ENCODE peak calls at places on chromosomes 11 and 22, in four cellular contexts. C is GM12878, Y is transverse colon, O is esophagus muscularis mucosa. J is an unnamed sample.

GRCh38 chr22:30890689-30891442 is 77.7 kb downstream of the MORC2 start:
- DNase-seq in C (no peak), Y (peak), O (no peak), J (peak)

GRCh38 chr22:36439481-36440271 is 41.8 kb downstream of the TXN2 start:
- DNase-seq in C (no peak), Y (peak), O (no peak), J (peak)

GRCh38 chr11:99256614-99257013 is 235.9 kb downstream of the CNTN5 start:
- DNase-seq in C (no peak), Y (no peak), O (no peak), J (no peak)

GRCh38 chr11:1694064-1694845 is 2.7 kb upstream of the KRTAP5-6 start:
- DNase-seq in C (no peak), Y (peak), O (peak), J (peak)

GRCh38 chr11:32920570-32920969 is 28.0 kb downstream of the QSER1 start:
- DNase-seq in C (no peak), Y (no peak), O (no peak), J (no peak)

GRCh38 chr11:130390071-130390758 is 38.2 kb downstream of the ADAMTS8 start:
- DNase-seq in C (no peak), Y (no peak), O (no peak), J (no peak)

GRCh38 chr22:41834005-41834975 is 1.4 kb downstream of the SREBF2 start:
- DNase-seq in C (no peak), Y (no peak), O (no peak), J (no peak)

GRCh38 chr22:44211256-44211945 is 30.7 kb downstream of the PARVG start:
- DNase-seq in C (no peak), Y (peak), O (no peak), J (no peak)

GRCh38 chr11:130166457-130166784 is 6.8 kb downstream of the ST14 start:
- DNase-seq in C (no peak), Y (peak), O (no peak), J (no peak)

GRCh38 chr22:47474464-47474863 is 712.0 kb downstream of the TBC1D22A start:
- DNase-seq in C (no peak), Y (no peak), O (peak), J (no peak)

GRCh38 chr11:123301696-123302400 is 106.8 kb upstream of the CLMP start:
- DNase-seq in C (peak), Y (peak), O (no peak), J (peak)

GRCh38 chr22:38755911-38756532 is at the start of gene SUN2:
- DNase-seq in C (peak), Y (peak), O (peak), J (peak)

GRCh38 chr11:70796601-70797000 is 398.3 kb downstream of the CTTN start:
- DNase-seq in C (no peak), Y (no peak), O (no peak), J (no peak)

GRCh38 chr11:114132427-114132826 is 72.9 kb downstream of the ZBTB16 start:
- DNase-seq in C (no peak), Y (peak), O (no peak), J (no peak)

GRCh38 chr22:50361688-50362087 is 18.6 kb downstream of the PPP6R2 start:
- DNase-seq in C (no peak), Y (no peak), O (no peak), J (no peak)

GRCh38 chr22:47369431-47370015 is 607.1 kb downstream of the TBC1D22A start:
- DNase-seq in C (no peak), Y (no peak), O (no peak), J (no peak)

GRCh38 chr11:35105319-35106063 is 33.5 kb upstream of the CD44 start:
- DNase-seq in C (no peak), Y (no peak), O (no peak), J (no peak)

GRCh38 chr11:129291556-129291955 is 84.1 kb upstream of the BARX2 start:
- DNase-seq in C (no peak), Y (no peak), O (no peak), J (no peak)

GRCh38 chr22:38760477-38761201 is 4.8 kb upstream of the SUN2 start:
- DNase-seq in C (no peak), Y (no peak), O (no peak), J (no peak)

GRCh38 chr22:42074153-42074750 is at the start of gene PHETA2:
- DNase-seq in C (no peak), Y (peak), O (no peak), J (no peak)

GRCh38 chr22:44682556-44683168 is 19.3 kb upstream of the PRR5 start:
- DNase-seq in C (no peak), Y (no peak), O (no peak), J (no peak)

GRCh38 chr11:46330887-46331652 is 16.2 kb upstream of the DGKZ start:
- DNase-seq in C (no peak), Y (no peak), O (no peak), J (no peak)

GRCh38 chr11:1356007-1356435 is 33.7 kb upstream of the BRSK2 start:
- DNase-seq in C (no peak), Y (no peak), O (no peak), J (no peak)

GRCh38 chr22:49604732-49605302 is 222.9 kb downstream of the BRD1 start:
- DNase-seq in C (no peak), Y (no peak), O (no peak), J (no peak)

GRCh38 chr11:118911113-118911879 is 14.4 kb downstream of the BCL9L start:
- DNase-seq in C (no peak), Y (peak), O (no peak), J (peak)

GRCh38 chr22:30596199-30596598 is 4.5 kb upstream of the PES1 start:
- DNase-seq in C (no peak), Y (no peak), O (no peak), J (no peak)

GRCh38 chr11:82733444-82734119 is at the start of gene FAM181B:
- DNase-seq in C (no peak), Y (peak), O (no peak), J (peak)

GRCh38 chr11:3124821-3125220 is 40.3 kb downstream of the OSBPL5 start:
- DNase-seq in C (no peak), Y (no peak), O (no peak), J (no peak)

GRCh38 chr11:3143136-3143880 is 21.8 kb downstream of the OSBPL5 start:
- DNase-seq in C (no peak), Y (no peak), O (no peak), J (no peak)

GRCh38 chr22:48530666-48531065 is 1297.0 kb downstream of the BRD1 start:
- DNase-seq in C (no peak), Y (no peak), O (no peak), J (no peak)

GRCh38 chr22:34113381-34113780 is 193.1 kb upstream of the LARGE1 start:
- DNase-seq in C (no peak), Y (no peak), O (no peak), J (no peak)

GRCh38 chr11:116910378-116910777 is 73.0 kb upstream of the APOA1 start:
- DNase-seq in C (no peak), Y (no peak), O (no peak), J (no peak)

GRCh38 chr22:37739611-37740049 is 42.8 kb downstream of the TRIOBP start:
- DNase-seq in C (no peak), Y (no peak), O (no peak), J (no peak)

GRCh38 chr11:47004595-47005033 is 68.1 kb downstream of the CSTPP1 start:
- DNase-seq in C (no peak), Y (peak), O (peak), J (peak)

GRCh38 chr22:24827305-24827704 is 21.3 kb downstream of the SGSM1 start:
- DNase-seq in C (no peak), Y (peak), O (no peak), J (no peak)

GRCh38 chr22:17471901-17472566 is 91.3 kb upstream of the SLC25A18 start:
- DNase-seq in C (no peak), Y (no peak), O (no peak), J (no peak)

DNA sequence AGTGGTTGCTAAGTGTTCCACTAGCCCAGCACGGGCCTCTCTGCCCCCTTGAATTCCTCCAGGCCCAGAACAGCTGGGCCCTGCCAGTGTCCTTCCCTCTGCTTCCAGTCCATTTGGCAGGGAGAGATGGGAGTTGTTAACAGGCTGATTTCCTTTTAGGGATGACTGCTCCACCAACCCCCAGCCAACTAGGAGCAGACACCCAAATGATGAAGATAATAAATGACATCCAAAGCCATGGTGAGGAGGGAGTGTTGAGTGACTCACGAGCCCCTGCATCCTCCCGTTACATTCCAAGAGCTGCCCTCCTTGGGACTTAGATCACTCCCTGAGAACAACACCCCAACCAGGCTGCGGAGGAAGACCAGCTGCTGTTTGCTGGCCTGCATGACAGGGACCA is 20.6 kb downstream of the PARVA start:
- DNase-seq in C (no peak), Y (peak), O (peak), J (peak)
- TF ChIP-seq POLR2AphosphoS5 in C (no peak), Y (peak), O (peak), J (peak)

GRCh38 chr11:75103380-75104026 is 6.8 kb upstream of the OR2AT4 start:
- DNase-seq in C (peak), Y (no peak), O (no peak), J (no peak)
- TF ChIP-seq EP300 in C (no peak), Y (no peak), O (no peak), J (no peak)

DNA sequence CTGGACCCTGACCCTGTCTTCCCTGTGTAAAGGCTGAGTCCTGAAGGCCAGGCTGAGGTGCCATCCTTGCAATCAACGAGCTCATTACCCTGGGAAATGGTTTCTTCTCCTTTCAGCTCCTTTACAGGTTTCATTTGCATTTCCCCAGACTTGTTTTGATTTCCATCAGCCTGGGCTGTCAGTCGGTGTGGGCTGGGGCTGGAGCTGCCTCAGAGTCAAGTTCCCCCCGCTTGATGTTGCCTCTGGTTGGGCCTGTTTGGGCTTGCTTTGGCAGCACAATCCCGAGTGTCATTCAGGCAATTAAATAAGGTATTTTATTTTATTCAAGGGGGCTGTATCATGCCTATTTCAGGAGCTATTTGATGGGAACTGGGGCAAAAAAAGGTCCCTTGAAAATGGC is 424.9 kb downstream of the INSC start:
- DNase-seq in C (no peak), Y (no peak), O (no peak), J (no peak)
- TF ChIP-seq POLR2A in C (no peak), Y (no peak), O (no peak), J (no peak)

DNA sequence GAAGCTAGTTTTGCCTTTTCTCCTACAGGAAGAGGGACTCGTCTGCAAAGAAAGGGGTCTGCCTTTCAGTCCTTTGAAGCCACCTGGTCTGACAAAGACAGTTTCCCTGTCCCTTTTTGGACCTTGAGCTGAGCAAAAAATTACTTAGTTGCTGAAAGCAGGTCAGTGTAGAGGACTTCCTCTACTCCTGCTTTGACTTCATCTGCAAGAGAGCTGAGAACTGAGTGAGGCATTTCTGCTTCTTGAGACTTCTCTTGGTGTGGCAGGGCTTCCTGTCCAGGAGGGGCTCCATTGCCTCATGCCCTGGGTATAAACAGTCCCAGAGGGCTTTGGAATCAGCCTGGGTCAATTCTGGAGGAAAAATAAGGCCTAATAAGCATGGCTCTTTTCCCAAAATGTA is 73.1 kb downstream of the ZNRF3 start:
- DNase-seq in C (no peak), Y (no peak), O (no peak), J (no peak)
- TF ChIP-seq POLR2AphosphoS5 in C (no peak), Y (no peak), O (no peak), J (no peak)

DNA sequence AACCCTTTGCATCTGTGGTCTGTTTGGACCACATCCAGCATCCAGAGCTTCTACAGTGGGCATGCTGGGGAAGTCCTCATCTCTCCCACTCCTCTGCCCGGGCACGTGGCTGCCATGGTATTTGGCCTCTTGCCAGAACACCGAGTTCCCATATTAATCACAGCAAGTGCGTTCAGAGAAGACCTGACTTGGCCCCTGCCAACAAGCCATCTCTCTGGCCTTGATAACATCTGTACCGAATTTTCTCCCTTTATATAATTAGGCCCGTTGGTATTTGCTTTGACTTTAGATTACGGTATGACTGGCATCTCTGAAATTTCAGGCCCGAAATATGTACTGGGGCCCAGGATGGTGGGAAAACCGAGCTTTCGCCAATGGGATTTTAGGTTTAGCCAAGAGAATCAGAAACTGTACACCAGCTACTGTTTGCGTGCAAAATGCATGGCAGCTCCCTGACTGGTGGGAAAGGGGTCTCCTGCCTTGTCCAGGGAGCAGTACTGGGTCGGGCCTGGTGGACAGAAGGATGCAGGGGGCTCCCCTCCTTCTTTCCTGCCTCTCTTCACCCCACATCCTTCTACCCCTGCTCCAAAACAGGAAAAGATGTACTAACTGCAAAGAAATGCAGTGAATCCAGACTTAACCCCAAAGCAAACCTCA is 90.1 kb downstream of the MICAL2 start:
- DNase-seq in C (no peak), Y (peak), O (no peak), J (peak)
- TF ChIP-seq EP300 in C (no peak), Y (peak), O (no peak), J (peak)

GRCh38 chr22:46033256-46034200 is 56.6 kb upstream of the WNT7B start:
- DNase-seq in C (no peak), Y (no peak), O (no peak), J (no peak)

GRCh38 chr22:46036558-46037408 is 59.8 kb upstream of the WNT7B start:
- DNase-seq in C (no peak), Y (peak), O (no peak), J (peak)

GRCh38 chr22:46035742-46036557 is 59.0 kb upstream of the WNT7B start:
- DNase-seq in C (peak), Y (peak), O (peak), J (peak)

GRCh38 chr22:46038174-46038487 is 61.2 kb upstream of the WNT7B start:
- DNase-seq in C (no peak), Y (no peak), O (no peak), J (no peak)

GRCh38 chr22:46035380-46035741 is 58.4 kb upstream of the WNT7B start:
- DNase-seq in C (no peak), Y (no peak), O (no peak), J (no peak)
- TF ChIP-seq POLR2A in C (no peak), Y (no peak), O (no peak), J (peak)

GRCh38 chr11:44623321-44623715 is 57.9 kb downstream of the CD82 start:
- DNase-seq in C (no peak), Y (peak), O (peak), J (peak)
- TF ChIP-seq POLR2AphosphoS5 in C (peak), Y (no peak), O (no peak), J (no peak)

GRCh38 chr11:101860694-101861371 is 54.0 kb upstream of the CEP126 start:
- DNase-seq in C (no peak), Y (peak), O (no peak), J (no peak)

GRCh38 chr11:101863361-101863760 is 51.4 kb upstream of the CEP126 start:
- DNase-seq in C (no peak), Y (no peak), O (no peak), J (no peak)

GRCh38 chr11:101862410-101863233 is 52.2 kb upstream of the CEP126 start:
- DNase-seq in C (no peak), Y (peak), O (no peak), J (no peak)

GRCh38 chr11:101866619-101867491 is 48.0 kb upstream of the CEP126 start:
- DNase-seq in C (no peak), Y (no peak), O (no peak), J (no peak)

DNA sequence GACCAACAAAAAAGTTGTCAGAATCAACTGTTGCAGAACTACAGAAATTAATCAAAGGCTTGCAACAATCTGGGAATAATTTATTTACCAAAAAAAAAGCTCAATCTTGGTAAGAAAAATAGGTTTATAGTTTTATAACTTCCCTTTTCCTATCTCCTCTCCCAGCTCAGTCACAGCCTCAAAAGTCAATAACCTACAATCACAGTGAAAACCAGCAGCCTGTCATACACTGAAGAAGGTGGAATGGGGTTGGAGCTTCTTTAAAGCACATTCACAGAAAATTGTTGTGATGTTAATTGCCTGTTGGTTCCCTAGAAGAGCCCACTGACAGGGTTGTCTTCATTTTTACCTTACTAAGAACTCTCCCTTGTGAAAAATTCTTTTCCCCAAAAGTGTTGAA is 50.7 kb upstream of the CEP126 start:
- DNase-seq in C (no peak), Y (no peak), O (no peak), J (no peak)
- TF ChIP-seq EP300 in C (no peak), Y (no peak), O (no peak), J (no peak)

J was measured in sigmoid colon.